ENCODE peak calls at places on chromosomes 16 and 17, in four cellular contexts. I, V, P and X are unnamed samples. For H3K9me3 and H3K4me1, the result is how much of the 10 kb centered on the place peaks cover.

GRCh38 chr16:1651509-1652342 is 26.4 kb upstream of the JPT2 start:
- DNase-seq in I (no peak), P (no peak), V (no peak), X (no peak)

GRCh38 chr16:22333457-22333994 is 36.3 kb downstream of the POLR3E start:
- DNase-seq in P (no peak), V (no peak), I (peak), X (no peak)

GRCh38 chr16:14569213-14569612 is 60.8 kb downstream of the PARN start:
- DNase-seq in P (no peak), V (peak), I (no peak), X (no peak)

GRCh38 chr17:58333396-58334207 is 5.0 kb upstream of the TSPOAP1 start:
- DNase-seq in V (no peak), P (no peak), I (no peak), X (no peak)

GRCh38 chr17:62616993-62617893 is 10.2 kb upstream of the MRC2 start:
- DNase-seq in P (peak), I (no peak), V (no peak), X (no peak)

GRCh38 chr17:42562845-42563509 is 1.0 kb downstream of the COASY start:
- DNase-seq in V (no peak), I (no peak), P (no peak), X (no peak)

GRCh38 chr16:351804-352520 is 561 bp downstream of the AXIN1 start:
- DNase-seq in P (peak), V (peak), I (no peak), X (peak)

GRCh38 chr17:71085238-71086033 is 916.1 kb downstream of the KCNJ2 start:
- DNase-seq in P (peak), V (peak), I (no peak), X (no peak)

GRCh38 chr17:80800775-80801391 is 190.8 kb upstream of the CHMP6 start:
- DNase-seq in P (no peak), V (no peak), I (no peak), X (no peak)

GRCh38 chr17:35082073-35082657 is 18.7 kb upstream of the RFFL start:
- DNase-seq in I (no peak), V (no peak), P (no peak), X (no peak)

GRCh38 chr17:82931696-82932060 is 91.9 kb upstream of the ZNF750 start:
- DNase-seq in I (peak), V (peak), P (no peak), X (peak)

GRCh38 chr17:8312726-8313600 is 2.9 kb downstream of the ARHGEF15 start:
- DNase-seq in P (no peak), V (no peak), I (no peak), X (no peak)

DNA sequence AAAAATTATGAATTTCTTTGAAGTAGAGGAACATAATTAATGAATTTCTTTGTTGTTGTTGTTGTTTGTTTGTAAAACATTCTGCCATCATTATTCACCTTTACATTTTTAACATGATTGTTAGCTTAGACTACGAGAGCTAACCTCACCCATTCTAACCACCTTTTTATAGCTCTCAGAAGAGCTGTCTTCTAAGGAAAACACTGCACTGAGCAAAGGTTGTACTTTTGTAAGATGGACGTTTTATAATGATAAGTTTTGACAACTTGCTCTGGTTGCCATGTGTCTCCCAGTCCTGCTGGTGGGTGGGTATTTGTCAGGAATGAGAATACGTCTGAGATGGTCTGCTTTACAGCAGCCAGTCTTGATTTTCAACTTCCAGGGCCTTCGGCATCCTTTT is 270.4 kb upstream of the TBX2 start:
- DNase-seq in V (no peak), P (no peak), I (no peak), X (no peak)
- H3K9me3 ChIP-seq in V (under half), P (under half), I (under half), X (under half)

GRCh38 chr16:83717308-83717707 is 90.5 kb upstream of the HSBP1 start:
- DNase-seq in V (no peak), I (no peak), P (peak), X (no peak)

GRCh38 chr16:83715217-83715920 is 92.4 kb upstream of the HSBP1 start:
- DNase-seq in I (peak), P (no peak), V (no peak), X (no peak)

GRCh38 chr16:83717814-83718213 is 90.0 kb upstream of the HSBP1 start:
- DNase-seq in P (no peak), V (no peak), I (no peak), X (no peak)

GRCh38 chr16:83713597-83713996 is 94.2 kb upstream of the HSBP1 start:
- DNase-seq in V (no peak), P (no peak), I (no peak), X (no peak)

DNA sequence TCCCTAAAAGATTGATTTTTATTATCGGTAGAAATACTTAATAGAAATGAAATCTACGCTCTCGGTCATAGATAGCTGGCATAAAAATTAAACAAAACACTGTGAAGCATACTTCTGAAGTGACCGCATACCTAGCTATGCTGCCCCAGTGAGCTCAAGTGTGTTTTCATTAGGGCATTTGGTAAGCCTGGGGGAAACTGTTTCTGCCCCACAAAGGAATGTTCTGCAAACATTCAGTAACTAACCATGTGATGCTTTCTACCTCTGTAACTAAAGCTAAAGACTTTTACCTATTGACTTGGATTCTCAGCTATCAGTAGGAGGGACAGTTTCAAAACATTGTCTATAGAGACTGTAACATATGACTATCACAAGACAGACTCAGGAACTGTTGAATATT is 93.5 kb upstream of the HSBP1 start:
- DNase-seq in I (no peak), P (no peak), V (no peak), X (no peak)
- H3K4me1 ChIP-seq in I (under half), P (under half), V (under half), X (under half)

DNA sequence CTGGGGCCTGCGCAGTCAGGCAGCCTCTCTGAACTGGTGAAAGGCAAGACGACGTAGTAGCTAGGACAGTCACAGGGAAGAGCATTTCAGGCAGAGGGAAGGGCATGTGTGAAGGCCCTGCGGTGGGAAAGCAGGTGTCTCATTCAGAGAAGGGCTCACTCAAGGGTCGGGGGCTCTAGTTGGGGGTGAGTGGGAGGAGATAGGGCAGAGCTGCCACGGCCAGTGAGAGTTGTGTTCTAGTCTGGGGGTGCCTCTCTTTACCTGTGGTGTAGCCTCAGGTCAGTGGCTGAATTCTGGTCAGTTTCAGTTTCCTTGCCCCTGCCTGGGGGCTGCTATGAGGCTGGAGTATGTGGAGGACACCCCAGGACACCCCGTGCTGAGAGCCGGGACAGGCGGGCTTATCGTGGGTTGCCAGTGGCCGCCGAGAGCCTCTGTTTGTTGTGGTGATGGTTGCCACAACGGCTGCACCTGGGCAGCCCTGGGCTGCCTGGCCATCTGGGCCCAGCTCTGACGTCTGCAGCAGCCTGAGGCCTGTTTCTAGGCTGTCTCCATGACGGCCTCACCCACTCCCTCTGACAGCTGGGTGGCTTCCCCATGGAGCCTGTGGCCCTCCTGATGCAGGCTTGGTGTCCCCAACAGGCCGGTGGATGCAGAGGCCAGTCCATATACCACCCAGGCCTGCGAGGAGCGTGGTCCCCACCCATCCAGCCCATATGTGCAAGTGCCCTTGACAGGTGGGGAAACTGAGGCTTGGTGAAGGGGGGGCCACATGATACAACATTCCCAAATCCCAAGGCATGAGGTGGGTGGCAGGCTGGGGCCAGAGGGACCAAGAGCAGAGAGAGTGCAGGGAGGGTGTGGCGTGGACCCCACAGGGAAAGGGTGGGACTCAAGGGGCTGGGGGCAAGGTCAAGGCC is 10.8 kb downstream of the MAP2K3 start:
- DNase-seq in I (no peak), V (peak), P (no peak), X (peak)
- H3K9me3 ChIP-seq in I (under half), V (under half), P (under half), X (under half)

GRCh38 chr16:50280932-50281331 is 14.6 kb downstream of the ADCY7 start:
- DNase-seq in I (peak), V (no peak), P (no peak), X (peak)

GRCh38 chr16:50281391-50282009 is 15.1 kb downstream of the ADCY7 start:
- DNase-seq in V (no peak), P (no peak), I (peak), X (no peak)

GRCh38 chr16:50276801-50277560 is 10.6 kb downstream of the ADCY7 start:
- DNase-seq in P (no peak), I (no peak), V (no peak), X (no peak)

GRCh38 chr16:50278251-50278650 is 11.9 kb downstream of the ADCY7 start:
- DNase-seq in I (no peak), V (no peak), P (no peak), X (no peak)

DNA sequence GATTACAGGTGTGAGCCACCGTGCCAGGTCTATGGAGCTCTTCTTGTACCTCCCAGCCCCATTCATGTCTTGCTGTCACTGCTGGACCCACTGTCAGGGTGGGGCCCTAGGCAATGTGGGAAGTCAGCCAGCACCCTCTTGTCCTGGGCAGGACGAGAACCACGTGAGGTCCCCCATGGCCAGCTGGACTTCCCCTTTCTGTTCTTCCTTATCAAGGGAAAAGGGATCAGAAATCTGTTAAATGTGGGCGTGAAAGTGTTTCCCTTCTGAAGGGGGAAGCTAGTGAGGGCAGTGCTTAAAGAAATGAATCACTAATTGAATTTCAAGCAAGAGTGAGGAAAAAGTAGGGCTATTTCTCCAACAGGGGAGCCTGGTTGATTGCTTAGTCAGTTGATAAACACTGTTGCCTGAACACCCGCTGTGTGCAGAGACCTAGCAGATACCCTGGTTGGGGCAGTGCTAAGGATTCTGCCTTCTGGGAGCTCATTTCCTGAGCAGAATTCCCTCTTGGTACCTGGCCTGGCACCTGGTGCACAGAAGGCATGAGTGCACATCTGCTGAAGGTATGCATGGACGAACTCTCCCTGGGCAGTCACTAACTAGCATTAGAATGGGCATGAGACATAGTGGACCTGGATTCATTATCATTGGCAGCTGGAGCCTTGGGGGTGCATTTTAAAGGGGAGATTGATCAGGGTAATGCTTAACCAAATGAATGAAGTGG is 13.0 kb downstream of the ADCY7 start:
- DNase-seq in I (peak), P (no peak), V (peak), X (peak)
- H3K4me1 ChIP-seq in I (under half), P (under half), V (under half), X (under half)

DNA sequence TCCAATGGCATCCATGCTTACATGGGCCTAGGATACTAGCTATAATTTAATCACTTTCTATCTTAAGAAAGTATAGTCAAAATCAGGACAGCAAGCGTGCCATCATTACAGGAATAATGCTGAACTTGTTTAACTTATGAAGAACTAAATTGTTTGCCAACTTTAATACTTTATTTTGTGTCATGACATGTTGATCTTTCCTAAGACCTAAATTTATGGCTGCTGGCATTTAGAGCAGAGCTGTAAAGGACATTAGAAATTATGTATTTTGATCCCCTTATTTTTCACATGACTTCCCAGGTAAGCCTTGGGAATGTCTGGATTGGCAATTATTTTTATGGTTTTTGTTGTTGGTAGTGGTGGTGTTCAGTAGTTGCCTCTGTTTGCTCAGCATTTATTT is 920.3 kb upstream of the GOT2 start:
- DNase-seq in V (no peak), P (no peak), I (no peak), X (no peak)
- H3K9me3 ChIP-seq in V (under half), P (under half), I (under half), X (under half)